ENCODE peak calls at places on chromosomes 2 and 18, in ten cellular contexts. K is lower lobe of right lung, D is DND-41, J is right atrium auricular region, Z is GM23248, T is uterus, G is pancreas, X is BE2C, R is tibial artery, M is OCI-LY7. U is an unnamed sample.
A peak's percentile ranks its signal among the peaks of the same experiment; 100 is the strongest.

GRCh38 chr2:162994718-162995117 is 156.2 kb upstream of the KCNH7 start:
- DNase-seq in M (no peak), K (no peak), J (no peak), D (no peak), T (no peak), Z (no peak), X (no peak), G (no peak), R (no peak), U (no peak)

GRCh38 chr2:133194777-133195335 is 373.4 kb downstream of the NCKAP5 start:
- DNase-seq in Z (no peak), D (no peak), G (no peak), R (no peak), K (no peak), M (no peak), X (no peak), T (no peak), J (no peak), U (no peak)

GRCh38 chr18:56929861-56930260 is 217.0 kb upstream of the BOD1L2 start:
- DNase-seq in G (no peak), D (no peak), Z (no peak), T (no peak), K (no peak), X (no peak), M (no peak), J (no peak), R (no peak), U (no peak)

GRCh38 chr2:159126653-159127052 is 158.2 kb downstream of the TANC1 start:
- DNase-seq in J (no peak), R (no peak), M (no peak), X (no peak), Z (peak; percentile 87), D (no peak), T (no peak), G (no peak), K (no peak), U (peak; percentile 4)

GRCh38 chr2:71524476-71524875 is 71.1 kb downstream of the DYSF start:
- DNase-seq in R (peak; percentile 31), Z (no peak), T (no peak), K (no peak), M (no peak), J (no peak), X (no peak), D (no peak), G (no peak), U (no peak)

GRCh38 chr18:46155652-46156051 is 51.5 kb downstream of the HAUS1 start:
- DNase-seq in D (peak; percentile 86), J (no peak), X (no peak), Z (peak; percentile 95), R (no peak), T (no peak), M (no peak), K (no peak), G (no peak), U (peak; percentile 55)

GRCh38 chr2:136168605-136169210 is 50.8 kb upstream of the CXCR4 start:
- DNase-seq in M (no peak), G (no peak), R (no peak), T (no peak), J (no peak), K (no peak), X (no peak), Z (no peak), D (no peak), U (no peak)

GRCh38 chr2:29627366-29627765 is 294.0 kb downstream of the ALK start:
- DNase-seq in R (no peak), K (no peak), J (no peak), Z (peak; percentile 72), M (no peak), G (no peak), X (no peak), D (no peak), T (no peak), U (peak; percentile 92)

GRCh38 chr2:196420143-196420542 is 219.4 kb upstream of the CCDC150 start:
- DNase-seq in R (no peak), J (no peak), T (no peak), M (no peak), K (no peak), Z (no peak), D (no peak), G (no peak), X (no peak), U (no peak)

GRCh38 chr2:231716641-231717280 is 8.4 kb downstream of the PTMA start:
- DNase-seq in Z (peak; percentile 67), M (peak; percentile 20), T (no peak), R (peak; percentile 69), X (no peak), G (no peak), K (no peak), D (no peak), J (no peak), U (no peak)

GRCh38 chr18:10278265-10278664 is 176.2 kb upstream of the APCDD1 start:
- DNase-seq in K (no peak), M (no peak), J (no peak), R (no peak), D (no peak), T (no peak), G (no peak), X (no peak), Z (no peak), U (no peak)

GRCh38 chr2:173349295-173349694 is 5.4 kb upstream of the CDCA7 start:
- DNase-seq in T (no peak), G (no peak), Z (no peak), J (no peak), D (no peak), M (peak; percentile 61), R (no peak), K (no peak), X (no peak), U (no peak)

GRCh38 chr2:45494275-45494977 is 116.6 kb downstream of the SRBD1 start:
- DNase-seq in X (peak; percentile 33), M (peak; percentile 88), J (no peak), Z (peak; percentile 81), R (no peak), D (no peak), G (no peak), K (no peak), T (no peak), U (no peak)

GRCh38 chr2:11155326-11156059 is at the start of gene SLC66A3:
- DNase-seq in Z (peak; percentile 93), T (no peak), G (peak; percentile 95), R (no peak), D (no peak), K (peak; percentile 91), J (no peak), M (peak; percentile 89), X (peak; percentile 94), U (peak; percentile 84)

GRCh38 chr2:80889009-80889408 is 584.5 kb upstream of the LRRTM1 start:
- DNase-seq in M (no peak), G (no peak), X (no peak), K (no peak), T (no peak), Z (no peak), D (no peak), R (no peak), J (no peak), U (no peak)

GRCh38 chr2:153404792-153405191 is 73.8 kb downstream of the RPRM start:
- DNase-seq in X (no peak), J (no peak), G (no peak), D (no peak), T (no peak), M (no peak), Z (no peak), K (no peak), R (no peak), U (no peak)

GRCh38 chr2:195543902-195544894 is 112.8 kb upstream of the SLC39A10 start:
- DNase-seq in Z (peak; percentile 85), D (no peak), X (no peak), M (no peak), G (no peak), R (no peak), K (no peak), T (no peak), J (no peak), U (peak; percentile 58)

GRCh38 chr18:46596119-46596518 is 60.9 kb downstream of the LOXHD1 start:
- DNase-seq in T (no peak), X (no peak), M (no peak), K (no peak), Z (no peak), R (no peak), J (no peak), G (no peak), D (no peak), U (no peak)

GRCh38 chr2:237412646-237413292 is 1.2 kb downstream of the COL6A3 start:
- DNase-seq in T (peak; percentile 56), D (no peak), R (peak; percentile 79), M (no peak), K (no peak), G (no peak), X (no peak), J (no peak), Z (peak; percentile 55), U (peak; percentile 39)
- H3K4me3 ChIP-seq in T (peak overlapping the region; percentile 75), D (no peak overlapping the region), R (peak overlapping the region; percentile 58), M (no peak overlapping the region), K (peak overlapping the region; percentile 56), G (no peak overlapping the region), X (no peak overlapping the region), J (peak overlapping the region; percentile 39), Z (peak overlapping the region; percentile 98), U (peak overlapping the region; percentile 97)

DNA sequence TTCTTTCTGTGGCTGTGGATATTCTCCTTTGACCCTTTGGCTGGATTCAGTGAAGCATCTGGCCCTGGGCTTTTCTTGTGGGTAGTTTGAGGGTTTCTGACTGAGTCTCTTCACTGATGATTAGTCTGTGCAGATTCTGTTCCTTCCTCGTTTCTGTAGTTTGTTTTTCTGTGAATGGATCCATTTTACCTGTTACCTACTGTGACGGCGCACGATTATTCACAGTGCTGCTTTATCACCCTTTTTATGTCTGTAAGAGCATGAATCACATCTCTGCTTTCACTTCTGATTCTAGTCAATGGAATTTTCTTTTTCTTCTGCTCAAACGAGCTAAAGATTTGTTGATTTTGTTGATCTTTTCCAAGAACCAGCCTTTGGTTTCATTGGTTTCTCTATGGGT is 60.8 kb downstream of the SLC66A2 start:
- DNase-seq in J (no peak), R (no peak), X (no peak), Z (no peak), D (no peak), K (no peak), G (no peak), M (no peak), T (no peak), U (no peak)
- H3K9me3 ChIP-seq in J (peaks cover 21% of the 10 kb centered on the region), R (peaks cover 31% of the 10 kb centered on the region), X (no peaks in the 10 kb centered on the region), Z (no peaks in the 10 kb centered on the region), D (peaks cover 17% of the 10 kb centered on the region), K (peaks cover 48% of the 10 kb centered on the region), G (no peaks in the 10 kb centered on the region), M (no peaks in the 10 kb centered on the region), T (no peaks in the 10 kb centered on the region), U (peaks cover 29% of the 10 kb centered on the region)

GRCh38 chr2:238446371-238446770 is 19.6 kb downstream of the ASB1 start:
- DNase-seq in D (no peak), Z (no peak), M (no peak), K (no peak), J (peak; percentile 13), T (no peak), G (no peak), X (no peak), R (no peak), U (no peak)
- H3K36me3 ChIP-seq in D (peaks cover 85% of the 10 kb centered on the region), Z (peaks cover 51% of the 10 kb centered on the region), M (peaks cover 89% of the 10 kb centered on the region), K (peaks cover 71% of the 10 kb centered on the region), J (peaks cover 46% of the 10 kb centered on the region), T (no peaks in the 10 kb centered on the region), G (peaks cover 7% of the 10 kb centered on the region), X (peaks cover 66% of the 10 kb centered on the region), R (peaks cover 72% of the 10 kb centered on the region), U (peaks cover 55% of the 10 kb centered on the region)

DNA sequence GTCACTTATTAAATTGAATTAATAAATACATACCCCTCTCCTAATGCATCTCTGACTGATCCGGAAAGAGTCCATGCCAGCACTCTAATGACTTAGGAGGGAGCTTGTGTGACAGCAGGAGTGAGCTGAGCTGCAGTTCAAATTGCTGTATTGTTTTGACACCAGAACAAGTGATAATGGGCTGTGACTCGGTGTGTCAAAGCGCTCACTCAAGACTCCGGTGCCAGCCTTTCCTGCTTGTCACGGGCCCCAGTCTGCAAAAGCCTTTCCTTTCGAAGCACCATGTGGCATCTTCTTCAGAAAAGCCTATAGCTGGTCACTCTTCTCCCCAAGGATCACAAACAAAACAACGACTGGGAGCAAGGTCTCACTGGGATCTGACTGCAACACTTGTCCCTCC is 43.3 kb downstream of the SATB2 start:
- DNase-seq in J (no peak), M (no peak), D (no peak), X (no peak), T (no peak), Z (no peak), G (no peak), R (no peak), K (no peak), U (no peak)
- H3K4me3 ChIP-seq in J (no peak overlapping the region), M (no peak overlapping the region), D (no peak overlapping the region), X (no peak overlapping the region), T (no peak overlapping the region), Z (no peak overlapping the region), G (no peak overlapping the region), R (no peak overlapping the region), K (no peak overlapping the region), U (no peak overlapping the region)